ENCODE peak calls at places on chromosomes 2 and 18, in five cellular contexts. D, R, Q, J and I are unnamed samples.

GRCh38 chr2:170843656-170844055 is 27.0 kb downstream of the GAD1 start:
- DNase-seq in D (no peak), R (peak; percentile 39), Q (peak; percentile 57), J (no peak), I (no peak)

GRCh38 chr2:20438334-20439192 is 8.3 kb upstream of the RHOB start:
- DNase-seq in D (peak; percentile 49), R (peak; percentile 69), Q (peak; percentile 98), J (no peak), I (no peak)

GRCh38 chr2:127649684-127650040 is 3.7 kb downstream of the GPR17 start:
- DNase-seq in D (peak; percentile 92), R (peak; percentile 75), Q (peak; percentile 81), J (peak; percentile 36), I (peak; percentile 99)

GRCh38 chr18:3966985-3967856 is 487.9 kb downstream of the DLGAP1 start:
- DNase-seq in D (peak; percentile 52), R (peak; percentile 31), Q (peak; percentile 22), J (no peak), I (no peak)

GRCh38 chr2:49978341-49978740 is 824.0 kb upstream of the FSHR start:
- DNase-seq in D (no peak), R (no peak), Q (no peak), J (no peak), I (no peak)

GRCh38 chr2:238290079-238290478 is 1.7 kb upstream of the PER2 start:
- DNase-seq in D (peak; percentile 89), R (no peak), Q (no peak), J (peak; percentile 93), I (no peak)

GRCh38 chr2:239061121-239061666 is 213.3 kb downstream of the TWIST2 start:
- DNase-seq in D (no peak), R (no peak), Q (no peak), J (no peak), I (no peak)

GRCh38 chr2:48178611-48179010 is 272.3 kb upstream of the FBXO11 start:
- DNase-seq in D (no peak), R (no peak), Q (no peak), J (no peak), I (no peak)

GRCh38 chr2:211114826-211115450 is 558.5 kb downstream of the CPS1 start:
- DNase-seq in D (no peak), R (peak; percentile 21), Q (peak; percentile 76), J (no peak), I (no peak)

GRCh38 chr2:17107131-17107530 is 411.1 kb downstream of the RAD51AP2 start:
- DNase-seq in D (no peak), R (no peak), Q (no peak), J (no peak), I (no peak)

GRCh38 chr2:187580462-187581124 is 26.4 kb upstream of the TFPI start:
- DNase-seq in D (no peak), R (no peak), Q (peak; percentile 87), J (peak; percentile 19), I (no peak)

GRCh38 chr2:218796691-218797090 is 14.7 kb downstream of the CYP27A1 start:
- DNase-seq in D (no peak), R (no peak), Q (no peak), J (no peak), I (no peak)

GRCh38 chr2:98634406-98635092 is 26.2 kb downstream of the UNC50 start:
- DNase-seq in D (peak; percentile 8), R (peak; percentile 2), Q (peak; percentile 21), J (no peak), I (no peak)

GRCh38 chr2:128789221-128789620 is 470.6 kb upstream of the HS6ST1 start:
- DNase-seq in D (no peak), R (no peak), Q (no peak), J (no peak), I (no peak)

GRCh38 chr18:44178476-44178875 is 502.2 kb upstream of the SETBP1 start:
- DNase-seq in D (no peak), R (no peak), Q (peak; percentile 27), J (no peak), I (no peak)

GRCh38 chr18:44943201-44943881 is 262.7 kb downstream of the SETBP1 start:
- DNase-seq in D (no peak), R (peak; percentile 81), Q (peak; percentile 48), J (no peak), I (no peak)

GRCh38 chr2:237533668-237534138 is 32.7 kb upstream of the PRLH start:
- DNase-seq in D (no peak), R (peak; percentile 64), Q (peak; percentile 86), J (no peak), I (no peak)

GRCh38 chr2:94986392-94986963 is 39.0 kb upstream of the MAL start:
- DNase-seq in D (peak; percentile 64), R (peak; percentile 76), Q (peak; percentile 69), J (no peak), I (peak; percentile 61)

GRCh38 chr2:66134113-66134730 is 300.7 kb upstream of the MEIS1 start:
- DNase-seq in D (no peak), R (no peak), Q (no peak), J (no peak), I (no peak)

GRCh38 chr2:95530734-95531133 is 46.2 kb upstream of the TRIM43B start:
- DNase-seq in D (no peak), R (peak; percentile 83), Q (peak; percentile 77), J (no peak), I (no peak)

GRCh38 chr2:12766421-12766879 is 49.7 kb downstream of the TRIB2 start:
- DNase-seq in D (no peak), R (peak; percentile 30), Q (peak; percentile 37), J (no peak), I (no peak)

GRCh38 chr18:63065172-63065571 is 254.4 kb downstream of the BCL2 start:
- DNase-seq in D (no peak), R (no peak), Q (no peak), J (no peak), I (no peak)

GRCh38 chr18:49495074-49495473 is 8.0 kb upstream of the C18orf32 start:
- DNase-seq in D (no peak), R (no peak), Q (no peak), J (no peak), I (no peak)

GRCh38 chr2:149782566-149782965 is 195.0 kb upstream of the MMADHC start:
- DNase-seq in D (no peak), R (no peak), Q (peak; percentile 6), J (no peak), I (no peak)

GRCh38 chr2:39608690-39609457 is 56.8 kb upstream of the TMEM178A start:
- DNase-seq in D (no peak), R (no peak), Q (no peak), J (no peak), I (no peak)

GRCh38 chr2:13006829-13007715 is 290.3 kb downstream of the TRIB2 start:
- DNase-seq in D (peak; percentile 68), R (peak; percentile 76), Q (peak; percentile 76), J (no peak), I (peak; percentile 76)

GRCh38 chr18:46356278-46357033 is 252.3 kb downstream of the HAUS1 start:
- DNase-seq in D (no peak), R (no peak), Q (no peak), J (no peak), I (no peak)

GRCh38 chr2:216659301-216659700 is 26.1 kb downstream of the IGFBP2 start:
- DNase-seq in D (no peak), R (no peak), Q (no peak), J (no peak), I (no peak)
- TF ChIP-seq CTCF in D (no peak), R (no peak), Q (no peak), J (no peak), I (no peak)

DNA sequence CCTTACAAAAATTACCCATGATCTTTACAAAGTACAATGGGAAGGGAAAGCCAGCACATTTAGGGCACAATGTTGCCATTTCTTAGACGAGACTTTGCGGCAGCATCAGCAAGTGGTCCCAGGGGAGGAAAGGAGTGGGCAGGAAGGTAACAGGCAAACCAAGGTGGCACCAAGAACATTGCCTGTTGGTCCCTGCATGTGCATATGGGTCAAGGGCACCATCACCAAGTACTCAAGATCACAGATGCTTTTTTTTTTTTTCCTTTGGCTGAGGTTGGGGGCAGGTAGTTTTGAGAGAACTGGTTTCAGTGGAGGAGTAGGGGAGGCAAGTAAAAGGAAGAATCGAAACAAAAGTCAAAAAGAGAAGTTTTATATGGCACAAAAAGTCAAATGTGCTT is 753 bp upstream of the CYTIP start:
- DNase-seq in D (no peak), R (no peak), Q (no peak), J (no peak), I (no peak)
- TF ChIP-seq CTCF in D (no peak), R (no peak), Q (no peak), J (no peak), I (no peak)

GRCh38 chr18:51149605-51150429 is 47.7 kb downstream of the MEX3C start:
- DNase-seq in D (peak; percentile 57), R (peak; percentile 86), Q (peak; percentile 69), J (no peak), I (no peak)

GRCh38 chr18:51151185-51151567 is 46.3 kb downstream of the MEX3C start:
- DNase-seq in D (no peak), R (no peak), Q (no peak), J (no peak), I (no peak)

GRCh38 chr18:51153659-51154371 is 43.7 kb downstream of the MEX3C start:
- DNase-seq in D (no peak), R (no peak), Q (no peak), J (no peak), I (no peak)

GRCh38 chr18:51150430-51150746 is 47.1 kb downstream of the MEX3C start:
- DNase-seq in D (no peak), R (no peak), Q (no peak), J (no peak), I (no peak)

DNA sequence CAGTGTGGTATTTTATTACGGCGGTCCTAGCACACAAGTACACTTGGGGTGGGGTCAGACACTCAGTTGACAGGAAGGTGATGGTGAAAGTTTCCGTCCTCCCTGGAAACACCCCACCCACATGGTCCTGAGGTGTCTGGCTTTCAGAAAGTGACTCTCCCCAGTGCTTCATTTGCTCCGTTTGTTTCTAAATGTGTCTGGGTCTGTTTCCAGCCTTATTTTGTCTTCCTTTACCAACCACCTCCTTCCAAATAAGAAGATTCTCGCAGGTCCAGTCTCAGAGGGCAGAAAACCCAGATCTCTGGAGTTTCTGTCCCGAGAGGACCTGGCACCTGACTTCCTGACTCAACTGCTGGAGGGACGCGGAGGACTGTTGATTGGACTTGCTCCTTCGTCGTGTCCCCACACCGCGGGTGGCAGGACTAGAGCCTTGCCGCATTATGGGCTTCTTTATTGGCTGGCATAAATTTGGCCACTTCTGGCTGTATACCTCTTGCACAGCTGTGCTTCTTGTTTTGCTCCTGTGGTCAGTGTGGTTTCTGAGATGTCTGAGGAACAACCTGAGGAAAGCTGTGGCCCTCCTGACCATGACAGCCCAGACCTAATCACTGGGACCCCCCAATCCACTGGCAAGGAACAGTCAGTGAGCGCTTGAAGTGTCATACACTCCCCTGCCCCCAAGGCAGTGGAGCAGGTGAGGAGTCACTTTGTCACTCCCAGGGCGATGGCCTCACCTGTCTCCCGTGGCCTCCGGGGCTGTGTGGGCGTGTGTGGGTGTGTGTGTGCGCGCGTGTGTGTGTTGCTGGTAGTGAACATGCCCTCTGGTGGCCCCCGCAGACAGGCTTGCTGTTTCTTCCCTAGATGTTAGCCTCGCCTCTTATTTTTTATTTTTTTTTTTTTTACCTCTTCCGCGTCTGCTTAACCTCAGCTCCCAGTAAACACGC is 45.6 kb downstream of the MEX3C start:
- DNase-seq in D (no peak), R (no peak), Q (no peak), J (no peak), I (no peak)
- TF ChIP-seq CTCF in D (no peak), R (no peak), Q (no peak), J (no peak), I (no peak)

DNA sequence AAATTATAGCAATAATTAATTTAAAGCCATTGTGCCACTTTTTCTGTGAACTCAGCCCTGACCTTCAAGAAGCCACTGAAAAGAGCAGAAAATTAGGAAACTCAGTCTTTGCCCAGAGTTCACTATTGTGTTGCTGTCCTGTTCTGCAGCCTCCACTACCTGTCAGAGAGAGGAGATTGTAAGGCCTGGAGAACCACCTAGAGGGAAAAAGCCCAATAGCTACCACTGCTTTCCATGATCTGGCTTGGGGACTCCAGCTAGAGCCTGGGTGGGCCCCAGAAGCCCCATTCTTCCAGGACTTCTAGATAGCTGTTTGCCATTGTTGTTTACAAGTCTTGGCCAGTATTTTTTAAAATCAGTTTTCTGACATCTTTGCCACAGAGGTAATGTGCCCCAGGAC is 176.1 kb upstream of the KLF7 start:
- DNase-seq in D (no peak), R (no peak), Q (no peak), J (no peak), I (no peak)
- TF ChIP-seq CTCF in D (no peak), R (peak; percentile 18), Q (no peak), J (no peak), I (no peak)